ENCODE peak calls at places on chromosomes 3 and 15, in eight cellular contexts. One of them, this sample, is unnamed.

GRCh38 chr3:34955684-34956083 is 683.6 kb upstream of the ARPP21 start:
- DNase-seq in fibroblast of pulmonary artery: no peak
- DNase-seq in right lobe of liver: no peak
- DNase-seq in uterus: no peak
- DNase-seq in astrocyte of the spinal cord: no peak
- DNase-seq in H1: no peak
- DNase-seq in adrenal gland: no peak
- DNase-seq in HL-60: no peak
- DNase-seq in this sample: no peak

GRCh38 chr3:48716508-48716981 is 476 bp downstream of the IP6K2 start:
- DNase-seq in fibroblast of pulmonary artery: no peak
- DNase-seq in right lobe of liver: no peak
- DNase-seq in uterus: no peak
- DNase-seq in astrocyte of the spinal cord: no peak
- DNase-seq in H1: peak; percentile 57
- DNase-seq in adrenal gland: no peak
- DNase-seq in HL-60: no peak
- DNase-seq in this sample: no peak

GRCh38 chr15:89401636-89402252 is 67.1 kb upstream of the POLG start:
- DNase-seq in fibroblast of pulmonary artery: peak; percentile 48
- DNase-seq in right lobe of liver: no peak
- DNase-seq in uterus: no peak
- DNase-seq in astrocyte of the spinal cord: peak; percentile 47
- DNase-seq in H1: no peak
- DNase-seq in adrenal gland: no peak
- DNase-seq in HL-60: peak; percentile 65
- DNase-seq in this sample: no peak

GRCh38 chr3:132007617-132008016 is 27.2 kb downstream of the CPNE4 start:
- DNase-seq in fibroblast of pulmonary artery: no peak
- DNase-seq in right lobe of liver: no peak
- DNase-seq in uterus: no peak
- DNase-seq in astrocyte of the spinal cord: no peak
- DNase-seq in H1: no peak
- DNase-seq in adrenal gland: no peak
- DNase-seq in HL-60: no peak
- DNase-seq in this sample: no peak

GRCh38 chr3:59593380-59593779 is 543.6 kb upstream of the CFAP20DC start:
- DNase-seq in fibroblast of pulmonary artery: no peak
- DNase-seq in right lobe of liver: no peak
- DNase-seq in uterus: no peak
- DNase-seq in astrocyte of the spinal cord: no peak
- DNase-seq in H1: no peak
- DNase-seq in adrenal gland: no peak
- DNase-seq in HL-60: no peak
- DNase-seq in this sample: no peak

GRCh38 chr3:66712210-66712609 is 211.4 kb upstream of the LRIG1 start:
- DNase-seq in fibroblast of pulmonary artery: no peak
- DNase-seq in right lobe of liver: no peak
- DNase-seq in uterus: no peak
- DNase-seq in astrocyte of the spinal cord: no peak
- DNase-seq in H1: no peak
- DNase-seq in adrenal gland: no peak
- DNase-seq in HL-60: no peak
- DNase-seq in this sample: no peak

GRCh38 chr15:25497934-25498333 is 59.1 kb upstream of the UBE3A start:
- DNase-seq in fibroblast of pulmonary artery: no peak
- DNase-seq in right lobe of liver: no peak
- DNase-seq in uterus: no peak
- DNase-seq in astrocyte of the spinal cord: no peak
- DNase-seq in H1: no peak
- DNase-seq in adrenal gland: no peak
- DNase-seq in HL-60: no peak
- DNase-seq in this sample: no peak

GRCh38 chr15:100614336-100614735 is 11.9 kb downstream of the ASB7 start:
- DNase-seq in fibroblast of pulmonary artery: no peak
- DNase-seq in right lobe of liver: no peak
- DNase-seq in uterus: no peak
- DNase-seq in astrocyte of the spinal cord: no peak
- DNase-seq in H1: no peak
- DNase-seq in adrenal gland: no peak
- DNase-seq in HL-60: no peak
- DNase-seq in this sample: no peak

GRCh38 chr3:184381261-184382224 is 1.7 kb downstream of the CHRD start:
- DNase-seq in fibroblast of pulmonary artery: no peak
- DNase-seq in right lobe of liver: peak; percentile 54
- DNase-seq in uterus: no peak
- DNase-seq in astrocyte of the spinal cord: no peak
- DNase-seq in H1: no peak
- DNase-seq in adrenal gland: peak; percentile 63
- DNase-seq in HL-60: no peak
- DNase-seq in this sample: no peak

GRCh38 chr3:160035757-160036156 is 47.1 kb downstream of the IL12A start:
- DNase-seq in fibroblast of pulmonary artery: no peak
- DNase-seq in right lobe of liver: no peak
- DNase-seq in uterus: no peak
- DNase-seq in astrocyte of the spinal cord: no peak
- DNase-seq in H1: no peak
- DNase-seq in adrenal gland: no peak
- DNase-seq in HL-60: no peak
- DNase-seq in this sample: no peak

GRCh38 chr3:160564949-160565441 is 376 bp downstream of the KPNA4 start:
- DNase-seq in fibroblast of pulmonary artery: peak; percentile 58
- DNase-seq in right lobe of liver: peak; percentile 81
- DNase-seq in uterus: no peak
- DNase-seq in astrocyte of the spinal cord: peak; percentile 67
- DNase-seq in H1: peak; percentile 85
- DNase-seq in adrenal gland: peak; percentile 75
- DNase-seq in HL-60: no peak
- DNase-seq in this sample: no peak

GRCh38 chr15:88904257-88904807 is 8.8 kb downstream of the MFGE8 start:
- DNase-seq in fibroblast of pulmonary artery: no peak
- DNase-seq in right lobe of liver: no peak
- DNase-seq in uterus: no peak
- DNase-seq in astrocyte of the spinal cord: no peak
- DNase-seq in H1: no peak
- DNase-seq in adrenal gland: no peak
- DNase-seq in HL-60: no peak
- DNase-seq in this sample: peak; percentile 61

GRCh38 chr3:184371570-184372018 is 6.4 kb downstream of the THPO start:
- DNase-seq in fibroblast of pulmonary artery: peak; percentile 92
- DNase-seq in right lobe of liver: peak; percentile 82
- DNase-seq in uterus: peak; percentile 81
- DNase-seq in astrocyte of the spinal cord: peak; percentile 91
- DNase-seq in H1: peak; percentile 77
- DNase-seq in adrenal gland: peak; percentile 92
- DNase-seq in HL-60: peak; percentile 62
- DNase-seq in this sample: peak; percentile 77

GRCh38 chr15:81014446-81015093 is 13.8 kb downstream of the TLNRD1 start:
- DNase-seq in fibroblast of pulmonary artery: no peak
- DNase-seq in right lobe of liver: no peak
- DNase-seq in uterus: no peak
- DNase-seq in astrocyte of the spinal cord: no peak
- DNase-seq in H1: no peak
- DNase-seq in adrenal gland: no peak
- DNase-seq in HL-60: no peak
- DNase-seq in this sample: no peak

DNA sequence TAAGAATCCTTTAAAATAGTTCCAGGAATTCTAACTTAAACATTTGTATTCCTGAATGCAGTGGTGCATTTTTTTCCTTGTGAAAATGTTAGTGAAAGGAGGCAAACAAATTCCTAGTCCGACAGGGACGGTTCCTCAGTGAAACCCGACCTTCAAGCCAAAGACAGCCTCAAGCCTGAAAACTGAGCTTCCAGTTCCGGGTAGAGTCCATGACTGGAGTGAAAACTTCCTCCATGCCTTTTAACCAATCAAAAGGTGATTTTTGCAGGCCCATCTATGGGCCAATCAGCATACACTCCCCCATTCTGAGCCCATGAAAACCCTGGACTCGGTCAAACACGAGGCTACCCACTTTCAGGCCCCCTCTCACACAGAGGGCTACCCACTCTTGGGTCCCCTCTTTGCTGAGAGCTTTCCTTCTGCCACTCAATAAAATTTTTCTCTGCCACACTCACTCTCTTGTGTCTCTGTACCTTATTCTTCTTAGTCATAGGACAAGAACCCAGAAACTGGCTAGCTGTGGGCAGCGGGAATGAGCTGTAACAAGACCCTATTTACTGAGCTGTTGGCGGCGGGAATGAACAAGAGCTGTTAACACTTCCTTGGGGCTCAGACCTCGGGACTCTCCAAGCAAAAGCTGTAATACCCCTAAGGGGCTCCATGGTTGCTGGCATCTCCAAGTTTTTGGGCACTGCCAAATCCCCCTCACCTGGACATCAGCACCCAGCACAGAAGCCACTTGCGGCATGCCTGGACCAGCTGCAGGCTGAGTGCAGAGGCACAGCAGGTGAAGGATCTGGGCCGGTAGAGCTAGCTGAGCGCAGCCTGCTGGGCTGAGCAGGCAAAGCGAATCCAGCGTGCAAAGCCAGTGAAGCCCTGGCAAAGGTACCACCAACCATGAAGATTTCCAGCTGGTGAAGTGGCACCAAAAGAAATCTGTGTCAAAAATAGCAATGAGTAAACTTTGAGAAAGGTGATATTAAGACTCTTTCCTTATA is 598.8 kb downstream of the MCTP2 start:
- DNase-seq in fibroblast of pulmonary artery: no peak
- DNase-seq in right lobe of liver: no peak
- DNase-seq in uterus: no peak
- DNase-seq in astrocyte of the spinal cord: no peak
- DNase-seq in H1: no peak
- DNase-seq in adrenal gland: no peak
- DNase-seq in HL-60: no peak
- DNase-seq in this sample: no peak
- H3K4me3 ChIP-seq in fibroblast of pulmonary artery: no peak overlapping the region
- H3K4me3 ChIP-seq in right lobe of liver: no peak overlapping the region
- H3K4me3 ChIP-seq in uterus: no peak overlapping the region
- H3K4me3 ChIP-seq in astrocyte of the spinal cord: no peak overlapping the region
- H3K4me3 ChIP-seq in H1: no peak overlapping the region
- H3K4me3 ChIP-seq in adrenal gland: no peak overlapping the region
- H3K4me3 ChIP-seq in HL-60: no peak overlapping the region
- H3K4me3 ChIP-seq in this sample: no peak overlapping the region

DNA sequence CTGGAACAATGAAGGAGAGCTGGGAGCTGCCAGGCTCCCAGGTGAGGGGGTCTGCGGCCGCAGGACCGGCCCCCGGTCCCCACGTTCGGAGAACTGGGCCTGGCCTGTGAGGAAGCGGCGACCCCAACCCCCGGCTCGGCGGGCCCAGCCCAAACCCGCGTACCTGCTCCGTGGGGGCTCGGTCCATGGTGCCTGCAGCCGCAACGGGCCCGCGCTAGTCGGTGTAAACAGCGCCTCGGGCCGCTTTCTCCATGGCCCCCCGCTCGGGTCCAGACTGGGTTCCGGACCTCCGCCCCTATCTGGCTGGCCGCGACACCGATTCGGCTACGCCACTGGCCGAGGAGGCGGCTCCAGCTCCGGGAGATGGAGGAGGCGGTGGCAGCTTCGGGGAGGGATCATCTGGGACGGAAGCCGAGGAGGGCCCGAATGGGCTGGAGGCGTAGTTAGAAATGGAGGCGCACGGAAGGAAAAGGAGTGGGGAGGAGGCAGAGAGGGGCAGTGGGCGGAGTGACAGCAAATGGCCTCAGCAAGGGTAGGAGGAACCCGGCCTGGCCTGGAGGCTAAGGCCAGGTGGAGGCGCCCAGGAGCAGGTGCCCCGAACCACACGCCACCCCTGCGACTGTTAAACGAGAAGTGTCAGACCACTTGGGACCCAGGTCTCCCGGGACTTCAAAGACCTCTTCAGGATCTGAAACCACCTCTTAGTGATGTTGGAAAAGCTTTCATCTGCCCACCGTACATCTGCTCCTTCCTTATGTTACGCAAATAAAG is at the start of gene SECISBP2L:
- DNase-seq in fibroblast of pulmonary artery: peak; percentile 96
- DNase-seq in right lobe of liver: peak; percentile 94
- DNase-seq in uterus: peak; percentile 92
- DNase-seq in astrocyte of the spinal cord: peak; percentile 95
- DNase-seq in H1: peak; percentile 94
- DNase-seq in adrenal gland: peak; percentile 93
- DNase-seq in HL-60: peak; percentile 85
- DNase-seq in this sample: peak; percentile 96
- TF ChIP-seq CTCF in fibroblast of pulmonary artery: peak; percentile 21
- TF ChIP-seq CTCF in right lobe of liver: peak; percentile 33
- TF ChIP-seq CTCF in uterus: no peak
- TF ChIP-seq CTCF in astrocyte of the spinal cord: peak; percentile 34
- TF ChIP-seq CTCF in H1: peak; percentile 66
- TF ChIP-seq CTCF in adrenal gland: no peak
- TF ChIP-seq CTCF in HL-60: peak; percentile 0
- TF ChIP-seq CTCF in this sample: peak; percentile 51

GRCh38 chr3:177427540-177427939 is 230.3 kb upstream of the TBL1XR1 start:
- DNase-seq in fibroblast of pulmonary artery: peak; percentile 24
- DNase-seq in right lobe of liver: no peak
- DNase-seq in uterus: no peak
- DNase-seq in astrocyte of the spinal cord: peak; percentile 69
- DNase-seq in H1: no peak
- DNase-seq in adrenal gland: no peak
- DNase-seq in HL-60: no peak
- DNase-seq in this sample: no peak

GRCh38 chr3:177430653-177431052 is 233.4 kb upstream of the TBL1XR1 start:
- DNase-seq in fibroblast of pulmonary artery: no peak
- DNase-seq in right lobe of liver: no peak
- DNase-seq in uterus: no peak
- DNase-seq in astrocyte of the spinal cord: no peak
- DNase-seq in H1: no peak
- DNase-seq in adrenal gland: no peak
- DNase-seq in HL-60: no peak
- DNase-seq in this sample: no peak

GRCh38 chr3:177429772-177430171 is 232.5 kb upstream of the TBL1XR1 start:
- DNase-seq in fibroblast of pulmonary artery: no peak
- DNase-seq in right lobe of liver: no peak
- DNase-seq in uterus: no peak
- DNase-seq in astrocyte of the spinal cord: no peak
- DNase-seq in H1: no peak
- DNase-seq in adrenal gland: no peak
- DNase-seq in HL-60: no peak
- DNase-seq in this sample: no peak

GRCh38 chr3:177427096-177427495 is 229.8 kb upstream of the TBL1XR1 start:
- DNase-seq in fibroblast of pulmonary artery: no peak
- DNase-seq in right lobe of liver: no peak
- DNase-seq in uterus: no peak
- DNase-seq in astrocyte of the spinal cord: no peak
- DNase-seq in H1: no peak
- DNase-seq in adrenal gland: peak; percentile 19
- DNase-seq in HL-60: no peak
- DNase-seq in this sample: no peak

GRCh38 chr3:177429066-177429465 is 231.8 kb upstream of the TBL1XR1 start:
- DNase-seq in fibroblast of pulmonary artery: no peak
- DNase-seq in right lobe of liver: no peak
- DNase-seq in uterus: no peak
- DNase-seq in astrocyte of the spinal cord: no peak
- DNase-seq in H1: no peak
- DNase-seq in adrenal gland: peak; percentile 35
- DNase-seq in HL-60: no peak
- DNase-seq in this sample: no peak
- H3K4me3 ChIP-seq in fibroblast of pulmonary artery: no peak overlapping the region
- H3K4me3 ChIP-seq in right lobe of liver: no peak overlapping the region
- H3K4me3 ChIP-seq in uterus: no peak overlapping the region
- H3K4me3 ChIP-seq in astrocyte of the spinal cord: no peak overlapping the region
- H3K4me3 ChIP-seq in H1: no peak overlapping the region
- H3K4me3 ChIP-seq in adrenal gland: no peak overlapping the region
- H3K4me3 ChIP-seq in HL-60: no peak overlapping the region
- H3K4me3 ChIP-seq in this sample: no peak overlapping the region

GRCh38 chr3:74347563-74348268 is 266.7 kb downstream of the CNTN3 start:
- DNase-seq in fibroblast of pulmonary artery: no peak
- DNase-seq in right lobe of liver: no peak
- DNase-seq in uterus: no peak
- DNase-seq in astrocyte of the spinal cord: no peak
- DNase-seq in H1: no peak
- DNase-seq in adrenal gland: no peak
- DNase-seq in HL-60: no peak
- DNase-seq in this sample: no peak
- TF ChIP-seq CTCF in fibroblast of pulmonary artery: no peak
- TF ChIP-seq CTCF in right lobe of liver: no peak
- TF ChIP-seq CTCF in uterus: no peak
- TF ChIP-seq CTCF in astrocyte of the spinal cord: no peak
- TF ChIP-seq CTCF in H1: no peak
- TF ChIP-seq CTCF in adrenal gland: no peak
- TF ChIP-seq CTCF in HL-60: no peak
- TF ChIP-seq CTCF in this sample: no peak

This sample was measured in RWPE2.